ENCODE peak calls at places on chromosomes 16 and 17, in eight cellular contexts. P is PC-3; S is NCI-H1436; K is T-helper 17 cell; T is HTR-8/SVneo; V is activated T-helper 2 cell treated with anti-CD3 and anti-CD28 coated beads, Interferon-gamma antibody, Interleukin-2, Interleukin-4, amounts not matched to agents 10 μg/mL and 5 μg/mL and 100 μg/mL, durations not matched to agents 14 hours and 24 hours and 36 hours; H is HS-27A; U is cardiac fibroblast. R is an unnamed sample.

GRCh38 chr17:59440757-59441458 is 109.5 kb downstream of the YPEL2 start:
- DNase-seq in P (peak; percentile 95), S (peak; percentile 92), K (peak; percentile 64), T (peak; percentile 93), V (peak; percentile 79), H (peak; percentile 77), U (peak; percentile 96), R (peak; percentile 88)

GRCh38 chr17:78378225-78379133 is at the start of gene PGS1:
- DNase-seq in P (peak; percentile 78), S (peak; percentile 61), K (peak; percentile 67), T (no peak), V (peak; percentile 82), H (no peak), U (peak; percentile 79), R (peak; percentile 67)

GRCh38 chr17:41697122-41697962 is 8.7 kb downstream of the EIF1 start:
- DNase-seq in P (no peak), S (no peak), K (no peak), T (no peak), V (no peak), H (no peak), U (peak; percentile 72), R (peak; percentile 64)

GRCh38 chr16:11201498-11202259 is 54.3 kb downstream of the SOCS1 start:
- DNase-seq in P (peak; percentile 96), S (no peak), K (no peak), T (peak; percentile 87), V (no peak), H (peak; percentile 79), U (peak; percentile 94), R (peak; percentile 93)

GRCh38 chr17:69460963-69461922 is 46.7 kb downstream of the MAP2K6 start:
- DNase-seq in P (no peak), S (no peak), K (no peak), T (no peak), V (no peak), H (no peak), U (no peak), R (no peak)

GRCh38 chr17:47265983-47266541 is 12.4 kb downstream of the ITGB3 start:
- DNase-seq in P (peak; percentile 88), S (no peak), K (no peak), T (no peak), V (no peak), H (peak; percentile 40), U (peak; percentile 94), R (peak; percentile 71)

GRCh38 chr17:74763565-74764387 is 12.4 kb downstream of the NAT9 start:
- DNase-seq in P (no peak), S (no peak), K (no peak), T (no peak), V (no peak), H (no peak), U (no peak), R (no peak)

GRCh38 chr16:546909-547770 is 13.1 kb upstream of the PRR35 start:
- DNase-seq in P (no peak), S (peak; percentile 81), K (no peak), T (no peak), V (peak; percentile 30), H (no peak), U (peak; percentile 57), R (peak; percentile 16)

GRCh38 chr17:31584436-31585279 is 193.2 kb downstream of the RAB11FIP4 start:
- DNase-seq in P (no peak), S (no peak), K (no peak), T (no peak), V (no peak), H (no peak), U (no peak), R (no peak)

GRCh38 chr16:85288869-85289660 is 176.8 kb upstream of the CIBAR2 start:
- DNase-seq in P (no peak), S (no peak), K (no peak), T (no peak), V (no peak), H (no peak), U (no peak), R (no peak)

GRCh38 chr16:17241264-17241835 is 229.4 kb downstream of the XYLT1 start:
- DNase-seq in P (no peak), S (no peak), K (no peak), T (no peak), V (no peak), H (no peak), U (no peak), R (no peak)

GRCh38 chr17:39623356-39623950 is 3.3 kb upstream of the PPP1R1B start:
- DNase-seq in P (peak; percentile 77), S (peak; percentile 75), K (peak; percentile 71), T (peak; percentile 88), V (peak; percentile 79), H (no peak), U (peak; percentile 66), R (peak; percentile 36)

GRCh38 chr17:35766903-35767510 is 6.3 kb downstream of the C17orf50 start:
- DNase-seq in P (peak; percentile 61), S (peak; percentile 13), K (no peak), T (peak; percentile 65), V (no peak), H (no peak), U (peak; percentile 68), R (peak; percentile 43)

GRCh38 chr17:68518063-68518815 is 6.0 kb downstream of the PRKAR1A start:
- DNase-seq in P (no peak), S (no peak), K (no peak), T (no peak), V (no peak), H (no peak), U (no peak), R (no peak)